ENCODE peak calls at places on chromosomes 12 and 14, in ten cellular contexts. S, B, H, Y, D, F, E, M, G and T are unnamed samples.

GRCh38 chr14:101000711-101001110 is 97.2 kb upstream of the RTL1 start:
- DNase-seq in Y (no peak), H (no peak), M (no peak), F (no peak), G (no peak), S (no peak), E (no peak), B (no peak), D (peak; percentile 87), T (no peak)

GRCh38 chr12:127803545-127803944 is 463.4 kb upstream of the TMEM132C start:
- DNase-seq in E (no peak), D (no peak), S (no peak), H (no peak), F (no peak), Y (no peak), G (no peak), M (no peak), B (no peak), T (peak; percentile 28)

GRCh38 chr12:93960521-93960920 is 187.9 kb upstream of the PLXNC1 start:
- DNase-seq in B (no peak), Y (no peak), G (no peak), S (no peak), M (no peak), E (no peak), H (no peak), F (no peak), D (no peak), T (no peak)

GRCh38 chr12:18340796-18341195 is 79.5 kb downstream of the PIK3C2G start:
- DNase-seq in H (no peak), M (no peak), S (no peak), F (no peak), B (no peak), D (no peak), Y (no peak), G (no peak), E (no peak), T (no peak)

GRCh38 chr14:94536836-94537235 is 24.4 kb upstream of the SERPINA4 start:
- DNase-seq in G (no peak), S (no peak), H (no peak), E (no peak), Y (no peak), F (no peak), B (no peak), D (peak; percentile 39), M (no peak), T (no peak)

GRCh38 chr12:108734200-108734906 is 3.0 kb upstream of the CORO1C start:
- DNase-seq in M (peak; percentile 46), F (no peak), Y (no peak), S (peak; percentile 85), H (no peak), E (no peak), G (peak; percentile 89), D (peak; percentile 98), B (peak; percentile 67), T (peak; percentile 89)

GRCh38 chr12:116455540-116456306 is 103.5 kb upstream of the MAP1LC3B2 start:
- DNase-seq in B (peak; percentile 62), E (no peak), H (no peak), F (no peak), G (peak; percentile 53), M (peak; percentile 85), D (peak; percentile 91), S (peak; percentile 90), Y (peak; percentile 74), T (peak; percentile 96)

GRCh38 chr14:71588028-71588427 is 344.2 kb upstream of the RGS6 start:
- DNase-seq in E (no peak), H (no peak), F (no peak), Y (no peak), S (peak; percentile 68), B (no peak), D (peak; percentile 9), M (no peak), G (no peak), T (peak; percentile 77)

GRCh38 chr12:13595536-13596450 is 385.6 kb downstream of the GRIN2B start:
- DNase-seq in S (no peak), E (peak; percentile 51), D (no peak), Y (no peak), H (no peak), G (no peak), F (no peak), B (no peak), M (no peak), T (peak; percentile 14)

GRCh38 chr14:58907803-58908202 is 270.0 kb downstream of the DACT1 start:
- DNase-seq in G (no peak), H (no peak), Y (no peak), D (peak; percentile 12), F (no peak), E (no peak), B (no peak), M (no peak), S (no peak), T (no peak)

GRCh38 chr12:25106818-25107217 is 88.1 kb downstream of the DNAI7 start:
- DNase-seq in M (no peak), Y (no peak), H (no peak), S (no peak), E (no peak), D (no peak), F (no peak), G (no peak), B (no peak), T (no peak)

GRCh38 chr12:13896063-13896626 is 85.3 kb downstream of the GRIN2B start:
- DNase-seq in H (no peak), F (no peak), E (no peak), M (no peak), S (peak; percentile 35), G (no peak), D (peak; percentile 9), B (no peak), Y (no peak), T (no peak)

GRCh38 chr12:69337325-69337724 is 10.9 kb upstream of the LYZ start:
- DNase-seq in M (no peak), Y (no peak), E (no peak), H (no peak), G (no peak), D (no peak), S (no peak), B (no peak), F (no peak), T (peak; percentile 4)

GRCh38 chr12:98002887-98003493 is 512.4 kb upstream of the TMPO start:
- DNase-seq in S (peak; percentile 10), B (peak; percentile 5), Y (no peak), M (no peak), D (peak; percentile 46), G (peak; percentile 67), H (no peak), F (no peak), E (peak; percentile 75), T (peak; percentile 68)

GRCh38 chr14:58789106-58789505 is 151.3 kb downstream of the DACT1 start:
- DNase-seq in M (no peak), F (no peak), E (no peak), Y (no peak), B (no peak), D (no peak), G (no peak), S (no peak), H (no peak), T (no peak)

GRCh38 chr14:87667661-87668060 is 325.3 kb downstream of the GALC start:
- DNase-seq in D (no peak), E (no peak), Y (no peak), F (no peak), M (no peak), S (no peak), G (no peak), B (no peak), H (no peak), T (no peak)

GRCh38 chr14:102809870-102810269 is 32.6 kb downstream of the TRAF3 start:
- DNase-seq in M (no peak), E (no peak), G (no peak), H (no peak), B (no peak), F (no peak), D (no peak), Y (no peak), S (no peak), T (no peak)

GRCh38 chr14:58587271-58587670 is 50.5 kb upstream of the DACT1 start:
- DNase-seq in Y (no peak), D (no peak), H (no peak), B (no peak), E (no peak), F (no peak), S (peak; percentile 12), G (no peak), M (peak; percentile 45), T (peak; percentile 49)

GRCh38 chr12:56885316-56885715 is 48.9 kb downstream of the SDR9C7 start:
- DNase-seq in M (no peak), D (no peak), H (no peak), B (no peak), G (no peak), Y (no peak), E (no peak), S (no peak), F (no peak), T (no peak)

GRCh38 chr12:111201036-111201435 is 167.9 kb downstream of the PHETA1 start:
- DNase-seq in S (peak; percentile 18), B (no peak), G (no peak), H (no peak), Y (no peak), M (no peak), F (no peak), E (peak; percentile 81), D (no peak), T (no peak)

GRCh38 chr12:51926718-51927117 is 19.4 kb downstream of the ACVRL1 start:
- DNase-seq in D (peak; percentile 59), Y (no peak), E (no peak), S (no peak), F (no peak), B (no peak), M (no peak), G (peak; percentile 70), H (peak; percentile 24), T (peak; percentile 30)

GRCh38 chr12:124448955-124449622 is 118.3 kb downstream of the NCOR2 start:
- DNase-seq in D (no peak), H (no peak), B (no peak), E (no peak), S (no peak), Y (no peak), M (no peak), G (no peak), F (no peak), T (no peak)

GRCh38 chr14:100587248-100587762 is at the start of gene BEGAIN:
- DNase-seq in B (no peak), S (no peak), D (no peak), F (no peak), E (no peak), M (no peak), Y (no peak), G (no peak), H (no peak), T (no peak)

GRCh38 chr14:59310644-59311043 is 122.2 kb downstream of the DAAM1 start:
- DNase-seq in F (no peak), E (no peak), H (no peak), M (no peak), Y (no peak), D (peak; percentile 58), B (peak; percentile 83), G (no peak), S (peak; percentile 37), T (no peak)

GRCh38 chr12:109612975-109613502 is 39.4 kb downstream of the MVK start:
- DNase-seq in G (no peak), H (no peak), Y (no peak), B (no peak), D (peak; percentile 41), F (no peak), E (no peak), M (no peak), S (peak; percentile 32), T (peak; percentile 20)

GRCh38 chr12:28802706-28803438 is 346.2 kb upstream of the FAR2 start:
- DNase-seq in M (no peak), F (no peak), D (no peak), E (no peak), H (no peak), B (no peak), S (no peak), G (no peak), Y (peak; percentile 23), T (no peak)

GRCh38 chr14:98173291-98173690 is 1098.7 kb downstream of the BCL11B start:
- DNase-seq in M (no peak), Y (no peak), E (no peak), D (no peak), F (no peak), G (no peak), H (peak; percentile 33), S (no peak), B (no peak), T (no peak)

GRCh38 chr12:110670161-110670701 is 18.7 kb downstream of the HVCN1 start:
- DNase-seq in D (no peak), E (no peak), B (no peak), M (no peak), G (no peak), F (no peak), H (no peak), Y (no peak), S (no peak), T (no peak)